ENCODE peak calls at places on chromosomes 11 and 22, in seven cellular contexts. Z, Y, U, C, A, G and F are unnamed samples.
A peak's percentile ranks its signal among the peaks of the same experiment; 100 is the strongest.

GRCh38 chr22:22201185-22201924 is 43.2 kb upstream of the VPREB1 start:
- DNase-seq in G (peak; percentile 75), C (peak; percentile 39), Y (peak; percentile 69), U (peak; percentile 24), Z (peak; percentile 50), A (no peak), F (no peak)

GRCh38 chr11:68670208-68670992 is 13.9 kb upstream of the GAL start:
- DNase-seq in A (no peak), Y (no peak), U (no peak), Z (peak; percentile 61), C (no peak), G (no peak), F (no peak)

GRCh38 chr11:4025957-4026324 is 68.7 kb upstream of the RRM1 start:
- DNase-seq in A (no peak), C (peak; percentile 33), U (peak; percentile 10), Y (no peak), G (no peak), Z (no peak), F (no peak)

GRCh38 chr11:94672636-94673035 is 95.5 kb upstream of the AMOTL1 start:
- DNase-seq in Z (no peak), C (no peak), U (no peak), A (no peak), Y (no peak), G (no peak), F (peak; percentile 55)

GRCh38 chr11:84686726-84687125 is 940.4 kb downstream of the DLG2 start:
- DNase-seq in A (no peak), U (no peak), G (no peak), Z (no peak), Y (no peak), C (no peak), F (no peak)

GRCh38 chr11:71420455-71421241 is 27.5 kb downstream of the DHCR7 start:
- DNase-seq in U (peak; percentile 55), Z (peak; percentile 74), A (no peak), G (peak; percentile 62), Y (peak; percentile 37), C (peak; percentile 66), F (no peak)

GRCh38 chr22:44031111-44031963 is 7.2 kb downstream of the PARVB start:
- DNase-seq in G (no peak), Y (no peak), Z (no peak), A (no peak), C (no peak), U (no peak), F (no peak)

GRCh38 chr22:49972163-49973017 is 11.8 kb downstream of the PIM3 start:
- DNase-seq in U (no peak), C (no peak), Z (peak; percentile 30), G (no peak), A (peak; percentile 74), Y (peak; percentile 33), F (no peak)

GRCh38 chr22:44363214-44363979 is 50.6 kb upstream of the SHISAL1 start:
- DNase-seq in U (peak; percentile 98), Y (no peak), G (no peak), C (peak; percentile 97), Z (no peak), A (peak; percentile 97), F (no peak)

GRCh38 chr11:94504689-94505293 is 7.5 kb upstream of the C11orf97 start:
- DNase-seq in C (peak; percentile 70), Y (no peak), Z (no peak), A (no peak), U (peak; percentile 68), G (peak; percentile 60), F (no peak)

GRCh38 chr11:34357646-34358257 is at the start of gene ABTB2:
- DNase-seq in Z (peak; percentile 99), G (peak; percentile 97), U (peak; percentile 96), Y (peak; percentile 93), A (peak; percentile 98), C (peak; percentile 94), F (peak; percentile 98)

GRCh38 chr11:117519590-117519989 is 191.9 kb downstream of the CEP164 start:
- DNase-seq in Z (no peak), C (no peak), U (no peak), G (no peak), A (no peak), Y (no peak), F (no peak)

GRCh38 chr11:116962108-116962507 is 124.7 kb upstream of the APOA1 start:
- DNase-seq in C (no peak), Z (no peak), U (peak; percentile 74), Y (no peak), A (no peak), G (no peak), F (no peak)

GRCh38 chr11:97454988-97455387 is 1065.2 kb downstream of the JRKL start:
- DNase-seq in Z (no peak), Y (no peak), C (peak; percentile 0), U (no peak), G (no peak), A (no peak), F (no peak)

GRCh38 chr11:97269527-97269926 is 879.7 kb downstream of the JRKL start:
- DNase-seq in A (no peak), U (no peak), Y (no peak), G (peak; percentile 8), C (no peak), Z (no peak), F (no peak)

DNA sequence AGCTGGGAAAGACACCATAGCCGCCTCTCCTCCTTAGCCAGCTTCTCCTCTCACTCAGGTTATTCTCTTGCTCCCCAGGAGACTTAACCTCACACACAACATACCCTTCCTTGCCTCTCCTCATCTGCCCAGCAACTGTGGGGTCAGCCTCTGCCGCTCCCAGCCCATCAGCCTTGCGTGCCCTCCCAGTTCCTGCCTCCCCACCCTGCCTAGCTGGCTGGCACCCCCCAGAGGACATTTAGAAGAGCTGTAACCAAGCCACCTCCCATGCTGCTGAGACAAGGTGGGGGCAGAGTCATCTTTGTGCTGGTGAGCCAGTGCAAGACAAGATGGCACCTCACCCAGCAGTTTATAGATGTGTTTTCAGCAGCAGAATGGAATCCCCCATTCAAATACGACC is 38.2 kb downstream of the TOM1 start:
- DNase-seq in A (no peak), G (peak; percentile 45), U (no peak), Y (no peak), Z (no peak), C (no peak), F (no peak)
- TF ChIP-seq CTCF in A (no peak), G (peak; percentile 33), U (no peak), Y (peak; percentile 48), Z (no peak), C (no peak), F (no peak)

DNA sequence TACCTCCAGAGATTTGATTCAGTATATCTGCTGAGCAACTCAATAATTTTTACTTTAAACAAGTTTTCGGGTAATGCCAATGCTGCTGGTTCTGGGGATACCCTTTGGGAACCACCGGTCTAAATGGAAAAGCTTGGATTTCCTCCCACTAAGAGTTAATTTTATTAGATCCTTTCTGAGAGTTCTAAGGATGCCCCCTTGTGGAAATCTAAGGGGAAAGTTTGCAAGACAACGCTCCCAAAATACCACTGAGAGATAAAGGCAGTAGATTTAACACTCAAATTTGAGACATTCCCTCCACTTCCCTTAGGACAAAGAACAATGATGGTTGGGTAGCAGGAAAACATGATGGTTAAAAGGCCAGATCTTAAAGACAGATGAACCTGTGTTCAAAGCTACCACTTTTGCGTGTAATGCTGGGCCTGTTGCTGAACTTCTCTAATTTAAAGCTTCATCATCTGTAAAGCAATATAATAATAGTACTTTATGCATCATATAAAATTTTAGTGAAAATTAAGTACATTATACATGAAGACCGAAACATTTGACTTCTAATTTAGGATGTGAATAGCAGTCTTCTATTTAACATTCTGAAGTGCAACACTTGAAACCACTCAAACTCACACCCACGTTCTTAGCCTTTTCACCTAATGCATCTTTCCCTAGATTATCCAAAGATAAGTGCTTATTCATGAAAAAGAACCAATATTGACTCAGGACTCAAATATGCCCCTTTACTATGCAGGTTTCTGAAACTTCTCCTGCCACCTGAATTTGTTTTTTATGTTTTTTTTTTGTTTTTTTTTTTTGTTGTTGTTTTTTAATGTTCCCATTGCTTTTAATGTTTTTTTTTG is 110.1 kb upstream of the LUZP2 start:
- DNase-seq in Z (no peak), G (peak; percentile 0), Y (no peak), C (peak; percentile 38), U (peak; percentile 68), A (no peak), F (no peak)
- TF ChIP-seq CTCF in Z (peak; percentile 23), G (no peak), Y (peak; percentile 12), C (peak; percentile 47), U (peak; percentile 71), A (no peak), F (peak; percentile 75)

GRCh38 chr22:36472689-36473088 is 8.8 kb downstream of the TXN2 start:
- DNase-seq in A (no peak), Z (no peak), Y (no peak), U (no peak), G (no peak), C (no peak), F (no peak)

GRCh38 chr22:36471341-36471821 is 10.1 kb downstream of the TXN2 start:
- DNase-seq in C (peak; percentile 75), Y (no peak), Z (no peak), G (no peak), U (peak; percentile 60), A (no peak), F (no peak)

GRCh38 chr22:36470994-36471331 is 10.5 kb downstream of the TXN2 start:
- DNase-seq in Y (no peak), Z (no peak), C (peak; percentile 24), A (no peak), U (peak; percentile 73), G (no peak), F (no peak)

GRCh38 chr22:36469094-36469710 is 12.2 kb downstream of the TXN2 start:
- DNase-seq in A (peak; percentile 80), Y (no peak), G (no peak), Z (no peak), U (no peak), C (no peak), F (no peak)

DNA sequence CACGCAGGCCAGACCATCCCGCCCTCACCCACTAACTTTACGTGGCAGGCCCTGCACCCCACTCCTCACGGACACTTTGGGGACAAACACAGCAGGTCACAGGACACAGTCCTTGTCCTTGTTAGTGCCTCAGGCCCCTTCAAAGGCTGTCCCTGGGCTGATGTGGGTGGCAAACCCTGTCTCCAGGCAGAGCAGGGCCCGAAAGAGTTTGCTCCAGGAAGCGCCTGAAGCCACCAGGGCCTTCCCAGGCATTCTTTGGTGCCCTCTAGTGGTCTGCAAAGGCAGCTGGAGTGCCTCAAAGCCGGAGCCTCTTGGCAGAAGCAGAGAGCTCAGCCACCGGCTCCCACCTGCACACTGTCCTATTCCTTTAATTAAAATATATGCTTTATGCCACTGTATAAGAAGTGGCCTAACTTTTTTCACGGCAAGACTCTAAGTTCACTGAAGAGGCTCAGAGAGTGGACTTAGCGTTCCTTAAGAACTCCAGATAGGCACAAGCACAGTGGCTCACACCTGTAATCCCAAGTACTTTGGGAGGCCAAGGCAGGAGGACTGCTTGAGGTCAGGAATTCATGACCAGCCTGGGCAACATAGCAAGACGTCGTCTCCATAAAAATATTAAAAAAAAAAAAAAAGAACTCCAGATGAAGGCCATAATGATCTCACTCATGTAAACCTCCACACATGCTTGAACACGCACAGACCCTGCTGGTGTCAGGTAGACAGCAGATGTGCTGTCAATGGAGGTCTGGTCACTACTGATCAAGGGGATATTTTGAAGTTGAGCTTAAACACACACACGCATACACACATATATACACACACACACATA is 11.1 kb downstream of the TXN2 start:
- DNase-seq in Y (peak; percentile 52), G (peak; percentile 89), Z (peak; percentile 86), C (peak; percentile 87), A (peak; percentile 85), U (peak; percentile 89), F (peak; percentile 84)
- TF ChIP-seq CTCF in Y (peak; percentile 94), G (peak; percentile 97), Z (peak; percentile 93), C (peak; percentile 99), A (peak; percentile 86), U (peak; percentile 95), F (peak; percentile 96)

GRCh38 chr11:22169833-22170232 is 23.1 kb upstream of the ANO5 start:
- DNase-seq in A (no peak), C (no peak), U (peak; percentile 0), Y (no peak), Z (no peak), G (no peak), F (no peak)
- TF ChIP-seq CTCF in A (no peak), C (peak; percentile 15), U (peak; percentile 13), Y (peak; percentile 27), Z (no peak), G (peak; percentile 19), F (peak; percentile 75)